ENCODE peak calls at places on chromosome 6, in four cellular contexts. C is OCI-LY7, L is left ventricle myocardium inferior, U is lung. Q is an unnamed sample. For H3K4me1, the result is how much of the 10 kb centered on the place peaks cover.

GRCh38 chr6:113361014-113361645 is 496.0 kb upstream of the MARCKS start:
- DNase-seq in C (no peak), L (no peak), U (no peak), Q (no peak)

GRCh38 chr6:170282512-170283158 is 8.2 kb downstream of the DLL1 start:
- DNase-seq in C (no peak), L (no peak), U (no peak), Q (no peak)

GRCh38 chr6:11921017-11921438 is 91.1 kb upstream of the HIVEP1 start:
- DNase-seq in C (no peak), L (peak), U (no peak), Q (peak)

GRCh38 chr6:13411484-13411883 is 75.9 kb downstream of the GFOD1 start:
- DNase-seq in C (no peak), L (no peak), U (no peak), Q (no peak)

GRCh38 chr6:71294121-71294523 is 5.5 kb downstream of the OGFRL1 start:
- DNase-seq in C (no peak), L (no peak), U (peak), Q (no peak)

GRCh38 chr6:125753218-125753936 is 3.9 kb downstream of the HEY2 start:
- DNase-seq in C (peak), L (no peak), U (no peak), Q (no peak)

GRCh38 chr6:160264213-160264612 is 5.6 kb upstream of the SLC22A2 start:
- DNase-seq in C (no peak), L (no peak), U (no peak), Q (no peak)

GRCh38 chr6:130148181-130148580 is 74.6 kb downstream of the SAMD3 start:
- DNase-seq in C (peak), L (no peak), U (no peak), Q (no peak)

GRCh38 chr6:157531169-157531985 is 150.4 kb downstream of the ZDHHC14 start:
- DNase-seq in C (no peak), L (no peak), U (no peak), Q (no peak)

GRCh38 chr6:13237318-13237717 is 91.0 kb downstream of the TBC1D7 start:
- DNase-seq in C (no peak), L (no peak), U (no peak), Q (no peak)

GRCh38 chr6:26284537-26285142 is 80.4 kb upstream of the BTN3A2 start:
- DNase-seq in C (peak), L (peak), U (peak), Q (peak)

GRCh38 chr6:10451828-10452509 is 37.1 kb upstream of the TFAP2A start:
- DNase-seq in C (no peak), L (no peak), U (peak), Q (no peak)

GRCh38 chr6:113291751-113292445 is 565.2 kb upstream of the MARCKS start:
- DNase-seq in C (no peak), L (no peak), U (no peak), Q (no peak)

GRCh38 chr6:20038805-20039204 is 173.5 kb downstream of the MBOAT1 start:
- DNase-seq in C (no peak), L (no peak), U (no peak), Q (no peak)

GRCh38 chr6:27279513-27280063 is 32.1 kb downstream of the PRSS16 start:
- DNase-seq in C (no peak), L (no peak), U (no peak), Q (no peak)

GRCh38 chr6:156816505-156816904 is 39.3 kb downstream of the ARID1B start:
- DNase-seq in C (no peak), L (no peak), U (peak), Q (no peak)

GRCh38 chr6:29653452-29654038 is 3.3 kb upstream of the MOG start:
- DNase-seq in C (peak), L (no peak), U (peak), Q (peak)

GRCh38 chr6:119524410-119524809 is 174.8 kb upstream of the MAN1A1 start:
- DNase-seq in C (peak), L (no peak), U (no peak), Q (no peak)

GRCh38 chr6:115441671-115442070 is 619.0 kb downstream of the FRK start:
- DNase-seq in C (no peak), L (no peak), U (no peak), Q (no peak)

GRCh38 chr6:98486052-98486451 is 348.3 kb upstream of the POU3F2 start:
- DNase-seq in C (no peak), L (no peak), U (no peak), Q (no peak)

GRCh38 chr6:134249759-134250602 is 67.9 kb downstream of the SGK1 start:
- DNase-seq in C (no peak), L (no peak), U (no peak), Q (no peak)

GRCh38 chr6:133540361-133540760 is 299.2 kb downstream of the EYA4 start:
- DNase-seq in C (no peak), L (no peak), U (no peak), Q (no peak)

GRCh38 chr6:144947398-144947976 is 662.4 kb downstream of the UTRN start:
- DNase-seq in C (no peak), L (no peak), U (no peak), Q (no peak)

GRCh38 chr6:72864236-72864635 is 242.4 kb downstream of the KCNQ5 start:
- DNase-seq in C (no peak), L (no peak), U (no peak), Q (no peak)

GRCh38 chr6:31794866-31795615 is 511 bp downstream of the VARS1 start:
- DNase-seq in C (no peak), L (no peak), U (no peak), Q (peak)

DNA sequence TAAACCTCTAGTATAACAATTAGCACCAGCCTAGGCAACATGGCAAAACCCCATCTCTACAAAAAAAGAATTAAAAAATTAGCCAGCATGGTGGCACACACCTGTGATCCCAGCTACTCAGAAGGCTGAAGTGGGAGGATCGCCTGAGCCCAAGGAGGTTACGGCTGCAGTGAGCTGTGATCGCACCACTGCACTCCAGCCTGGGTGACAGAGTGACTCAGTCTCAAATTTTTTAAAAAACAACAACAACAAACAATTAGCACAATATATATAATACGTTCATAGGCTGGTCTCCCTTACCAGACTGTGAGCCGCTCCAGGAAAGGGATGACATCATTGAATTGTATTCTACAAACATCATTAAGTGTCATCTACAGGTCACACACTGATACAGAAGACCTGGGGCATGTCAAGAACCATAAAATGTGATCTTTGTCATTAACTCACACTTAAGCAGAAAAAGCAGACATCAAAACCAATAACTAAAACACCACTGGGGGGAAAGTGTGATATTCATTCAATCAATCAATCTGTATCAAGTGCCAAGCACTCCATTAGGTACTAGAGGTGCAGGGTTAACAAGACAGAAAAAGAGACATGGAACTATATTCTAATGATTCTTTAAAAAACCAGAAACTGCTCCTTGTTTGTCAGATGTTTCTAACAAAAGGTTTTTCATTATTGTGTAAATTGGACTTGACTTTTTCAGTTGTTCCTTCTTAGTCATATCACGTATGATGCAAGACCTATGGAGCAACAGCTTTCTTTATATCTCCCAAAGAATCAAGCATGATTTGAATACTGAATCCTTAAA is 17.8 kb downstream of the MAP3K5 start:
- DNase-seq in C (no peak), L (no peak), U (no peak), Q (no peak)
- H3K4me1 ChIP-seq in C (under half), L (half or more), U (under half), Q (half or more)

GRCh38 chr6:18976091-18976490 is 588.9 kb downstream of the RNF144B start:
- DNase-seq in C (no peak), L (no peak), U (no peak), Q (no peak)
- H3K4me1 ChIP-seq in C (under half), L (under half), U (under half), Q (under half)

DNA sequence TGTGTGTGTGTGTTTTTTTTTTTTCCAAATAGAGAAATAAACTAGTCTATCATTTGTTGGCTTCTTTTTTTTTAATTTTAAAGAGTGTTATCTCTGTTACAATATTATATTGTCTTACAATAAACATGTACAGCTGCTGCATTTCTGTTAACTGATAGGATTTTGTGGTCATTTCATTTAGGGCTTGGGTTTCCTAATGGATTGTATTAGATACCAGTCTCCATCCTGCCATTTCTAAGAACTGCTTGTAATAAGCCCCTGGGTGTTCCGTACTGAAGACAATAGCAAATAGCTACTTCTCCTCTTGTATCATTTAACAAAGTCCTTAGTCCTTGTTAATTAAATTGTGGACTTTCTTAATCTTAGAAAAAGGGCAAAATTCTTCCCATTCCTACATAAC is 45.7 kb downstream of the SOBP start:
- DNase-seq in C (peak), L (no peak), U (no peak), Q (no peak)
- H3K4me1 ChIP-seq in C (half or more), L (half or more), U (under half), Q (under half)

GRCh38 chr6:149336529-149336928 is 19.0 kb downstream of the TAB2 start:
- DNase-seq in C (no peak), L (no peak), U (no peak), Q (no peak)

GRCh38 chr6:149334201-149334600 is 16.7 kb downstream of the TAB2 start:
- DNase-seq in C (no peak), L (no peak), U (no peak), Q (no peak)

GRCh38 chr6:149335924-149336323 is 18.4 kb downstream of the TAB2 start:
- DNase-seq in C (no peak), L (no peak), U (no peak), Q (no peak)

GRCh38 chr6:149332602-149333311 is 15.2 kb downstream of the TAB2 start:
- DNase-seq in C (no peak), L (no peak), U (no peak), Q (no peak)

GRCh38 chr6:149334682-149335160 is 17.2 kb downstream of the TAB2 start:
- DNase-seq in C (no peak), L (no peak), U (no peak), Q (no peak)
- H3K4me1 ChIP-seq in C (under half), L (half or more), U (under half), Q (half or more)

DNA sequence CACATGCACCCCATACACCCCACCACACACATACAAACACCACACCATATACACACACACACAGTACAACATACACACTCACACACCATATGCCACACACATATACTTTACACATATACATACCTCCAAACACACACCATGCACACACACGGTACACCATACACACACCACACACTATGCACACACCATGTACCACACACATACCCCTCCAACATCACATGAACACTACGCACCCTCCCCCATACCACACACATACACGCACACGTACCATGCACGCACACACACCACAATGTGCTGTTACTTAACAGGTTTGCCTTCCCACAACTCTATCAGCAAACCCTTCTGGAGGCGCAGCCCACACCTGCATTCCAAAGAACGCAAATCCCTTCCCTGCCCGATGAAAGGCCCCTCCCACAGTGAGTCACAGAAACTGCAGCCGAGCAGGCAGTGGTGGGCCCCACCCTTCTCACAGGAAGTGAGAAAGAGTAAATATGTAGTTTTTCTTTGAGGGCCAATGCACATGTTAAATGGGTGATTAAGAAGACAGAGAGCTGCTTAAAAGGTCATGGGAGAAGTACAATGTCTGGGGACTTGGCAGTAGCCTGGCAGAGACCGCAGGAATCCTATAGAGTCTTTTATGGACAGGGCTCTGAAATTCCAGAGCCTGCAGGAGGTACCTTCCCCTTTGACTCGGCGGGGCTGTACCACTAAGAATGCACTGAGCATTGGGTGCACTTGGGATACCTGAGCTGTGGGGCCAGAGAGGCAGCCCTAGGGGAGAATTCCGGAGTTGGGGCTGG is 34.1 kb upstream of the EZR start:
- DNase-seq in C (peak), L (peak), U (peak), Q (no peak)
- H3K4me1 ChIP-seq in C (half or more), L (under half), U (under half), Q (under half)